ENCODE peak calls at places on chromosomes 16 and 17, in seven cellular contexts. A, Q, G, J, O, I and N are unnamed samples.

GRCh38 chr16:69867796-69868565 is 83.2 kb upstream of the CLEC18A start:
- DNase-seq in A (no peak), Q (no peak), G (no peak), J (peak), O (no peak), I (no peak), N (no peak)

GRCh38 chr16:30104492-30104891 is 8.5 kb upstream of the YPEL3 start:
- DNase-seq in A (no peak), Q (no peak), G (no peak), J (no peak), O (no peak), I (no peak), N (no peak)

GRCh38 chr17:47733414-47734288 is 615 bp downstream of the TBX21 start:
- DNase-seq in A (no peak), Q (no peak), G (peak), J (no peak), O (peak), I (no peak), N (peak)

GRCh38 chr16:19997734-19998133 is 76.0 kb downstream of the GPR139 start:
- DNase-seq in A (no peak), Q (no peak), G (no peak), J (no peak), O (no peak), I (no peak), N (no peak)

GRCh38 chr17:51422634-51423033 is 162.3 kb downstream of the UTP18 start:
- DNase-seq in A (no peak), Q (no peak), G (no peak), J (no peak), O (no peak), I (no peak), N (no peak)

GRCh38 chr17:74153821-74154430 is 49.6 kb upstream of the RPL38 start:
- DNase-seq in A (no peak), Q (no peak), G (no peak), J (no peak), O (no peak), I (no peak), N (no peak)

GRCh38 chr16:1950559-1950958 is 3.9 kb downstream of the RPL3L start:
- DNase-seq in A (no peak), Q (peak), G (no peak), J (no peak), O (no peak), I (no peak), N (no peak)

GRCh38 chr16:57341441-57342303 is 16.9 kb upstream of the CCL22 start:
- DNase-seq in A (peak), Q (no peak), G (no peak), J (peak), O (no peak), I (peak), N (peak)

GRCh38 chr17:12097326-12097725 is 76.6 kb downstream of the MAP2K4 start:
- DNase-seq in A (peak), Q (no peak), G (no peak), J (no peak), O (no peak), I (no peak), N (no peak)

GRCh38 chr16:29230671-29231091 is 175.8 kb downstream of the NPIPB11 start:
- DNase-seq in A (no peak), Q (no peak), G (peak), J (peak), O (no peak), I (no peak), N (peak)

GRCh38 chr16:84893849-84894599 is 74.2 kb downstream of the CRISPLD2 start:
- DNase-seq in A (no peak), Q (no peak), G (no peak), J (no peak), O (no peak), I (no peak), N (no peak)

GRCh38 chr17:56754523-56755208 is 79.1 kb downstream of the C17orf67 start:
- DNase-seq in A (peak), Q (no peak), G (peak), J (peak), O (peak), I (no peak), N (peak)

GRCh38 chr17:53058031-53058430 is 764.7 kb upstream of the KIF2B start:
- DNase-seq in A (no peak), Q (no peak), G (no peak), J (no peak), O (no peak), I (no peak), N (no peak)

GRCh38 chr17:17694229-17695081 is 13.2 kb downstream of the RAI1 start:
- DNase-seq in A (peak), Q (peak), G (peak), J (peak), O (peak), I (peak), N (peak)

GRCh38 chr16:66880288-66881013 is at the start of gene PDP2:
- DNase-seq in A (peak), Q (peak), G (peak), J (peak), O (peak), I (peak), N (peak)

GRCh38 chr16:71515026-71515425 is 11.2 kb upstream of the CHST4 start:
- DNase-seq in A (no peak), Q (no peak), G (no peak), J (no peak), O (no peak), I (no peak), N (no peak)

GRCh38 chr16:79175286-79176057 is 425.1 kb downstream of the MAF start:
- DNase-seq in A (no peak), Q (no peak), G (no peak), J (no peak), O (no peak), I (no peak), N (no peak)

GRCh38 chr17:48439072-48439471 is 9.1 kb upstream of the SKAP1 start:
- DNase-seq in A (no peak), Q (no peak), G (no peak), J (no peak), O (no peak), I (no peak), N (no peak)

GRCh38 chr17:72510454-72511016 is 389.7 kb downstream of the SOX9 start:
- DNase-seq in A (no peak), Q (no peak), G (no peak), J (peak), O (no peak), I (no peak), N (no peak)

GRCh38 chr16:30609002-30609927 is 924 bp downstream of the ZNF689 start:
- DNase-seq in A (peak), Q (peak), G (peak), J (peak), O (peak), I (peak), N (no peak)

GRCh38 chr16:28192811-28193529 is 18.8 kb downstream of the XPO6 start:
- DNase-seq in A (no peak), Q (no peak), G (no peak), J (no peak), O (peak), I (no peak), N (no peak)

GRCh38 chr17:72267601-72268000 is 146.8 kb downstream of the SOX9 start:
- DNase-seq in A (no peak), Q (no peak), G (no peak), J (no peak), O (no peak), I (no peak), N (no peak)

GRCh38 chr16:10298416-10298815 is 87.4 kb upstream of the ATF7IP2 start:
- DNase-seq in A (no peak), Q (no peak), G (no peak), J (no peak), O (no peak), I (no peak), N (no peak)

GRCh38 chr17:74972107-74972972 is at the start of gene HID1:
- DNase-seq in A (no peak), Q (peak), G (peak), J (peak), O (peak), I (no peak), N (peak)

GRCh38 chr17:65696739-65697394 is 135.4 kb upstream of the AXIN2 start:
- DNase-seq in A (peak), Q (no peak), G (no peak), J (peak), O (no peak), I (no peak), N (no peak)

GRCh38 chr16:11668590-11669379 is 530 bp downstream of the SNN start:
- DNase-seq in A (no peak), Q (peak), G (peak), J (peak), O (no peak), I (no peak), N (peak)

GRCh38 chr16:52407778-52408177 is 139.2 kb downstream of the TOX3 start:
- DNase-seq in A (no peak), Q (no peak), G (no peak), J (no peak), O (no peak), I (no peak), N (no peak)

GRCh38 chr17:8062807-8063483 is 24.1 kb downstream of the ALOX15B start:
- DNase-seq in A (no peak), Q (no peak), G (no peak), J (no peak), O (no peak), I (no peak), N (no peak)

GRCh38 chr17:45992175-45992574 is 6.9 kb upstream of the STH start:
- DNase-seq in A (no peak), Q (no peak), G (no peak), J (no peak), O (no peak), I (no peak), N (no peak)

GRCh38 chr17:16872351-16872751 is 99.6 kb downstream of the TNFRSF13B start:
- DNase-seq in A (no peak), Q (no peak), G (no peak), J (no peak), O (no peak), I (no peak), N (no peak)

GRCh38 chr16:48157302-48157701 is 1.5 kb upstream of the ABCC12 start:
- DNase-seq in A (no peak), Q (no peak), G (no peak), J (no peak), O (no peak), I (no peak), N (no peak)

GRCh38 chr17:74380086-74380958 is 13.0 kb downstream of the GPR142 start:
- DNase-seq in A (no peak), Q (peak), G (peak), J (no peak), O (no peak), I (no peak), N (no peak)

GRCh38 chr17:35373984-35374765 is 754 bp upstream of the SLFN11 start:
- DNase-seq in A (peak), Q (peak), G (peak), J (peak), O (peak), I (no peak), N (peak)

GRCh38 chr17:55343900-55344513 is 77.6 kb downstream of the MMD start:
- DNase-seq in A (no peak), Q (no peak), G (no peak), J (no peak), O (no peak), I (no peak), N (no peak)

GRCh38 chr17:76867578-76868175 is 527 bp upstream of the MGAT5B start:
- DNase-seq in A (peak), Q (no peak), G (no peak), J (no peak), O (no peak), I (no peak), N (no peak)

GRCh38 chr16:19115148-19116021 is 1.6 kb downstream of the ITPRIPL2 start:
- DNase-seq in A (peak), Q (no peak), G (no peak), J (no peak), O (no peak), I (no peak), N (peak)

GRCh38 chr16:62149646-62150045 is 113.4 kb upstream of the CDH8 start:
- DNase-seq in A (no peak), Q (no peak), G (no peak), J (no peak), O (no peak), I (peak), N (no peak)

GRCh38 chr16:26365555-26365954 is 673.8 kb downstream of the HS3ST4 start:
- DNase-seq in A (no peak), Q (no peak), G (no peak), J (no peak), O (no peak), I (no peak), N (no peak)

GRCh38 chr16:85510203-85510602 is 102.9 kb upstream of the GSE1 start:
- DNase-seq in A (no peak), Q (no peak), G (peak), J (no peak), O (no peak), I (no peak), N (no peak)